ENCODE peak calls at places on chromosomes 5 and 9, in four cellular contexts. One of them, this sample, is unnamed.

GRCh38 chr9:87324613-87325194 is 173.0 kb upstream of the DAPK1 start:
- DNase-seq in heart right ventricle: no peak
- DNase-seq in body of pancreas: no peak
- DNase-seq in fibroblast of the aortic adventitia: peak; percentile 85
- DNase-seq in this sample: no peak

GRCh38 chr5:55096186-55096585 is 6.3 kb upstream of the GZMA start:
- DNase-seq in heart right ventricle: no peak
- DNase-seq in body of pancreas: no peak
- DNase-seq in fibroblast of the aortic adventitia: no peak
- DNase-seq in this sample: no peak

GRCh38 chr9:132244582-132245455 is 83.0 kb downstream of the NTNG2 start:
- DNase-seq in heart right ventricle: peak; percentile 49
- DNase-seq in body of pancreas: peak; percentile 53
- DNase-seq in fibroblast of the aortic adventitia: peak; percentile 53
- DNase-seq in this sample: no peak

GRCh38 chr5:168695436-168695835 is 116.3 kb upstream of the PANK3 start:
- DNase-seq in heart right ventricle: no peak
- DNase-seq in body of pancreas: no peak
- DNase-seq in fibroblast of the aortic adventitia: no peak
- DNase-seq in this sample: no peak

GRCh38 chr5:36692791-36693763 is 86.7 kb downstream of the SLC1A3 start:
- DNase-seq in heart right ventricle: peak; percentile 79
- DNase-seq in body of pancreas: peak; percentile 71
- DNase-seq in fibroblast of the aortic adventitia: peak; percentile 70
- DNase-seq in this sample: no peak

GRCh38 chr5:67173959-67174358 is 22.6 kb downstream of the CD180 start:
- DNase-seq in heart right ventricle: no peak
- DNase-seq in body of pancreas: no peak
- DNase-seq in fibroblast of the aortic adventitia: no peak
- DNase-seq in this sample: no peak

GRCh38 chr5:128826290-128826689 is 139.0 kb upstream of the SLC27A6 start:
- DNase-seq in heart right ventricle: no peak
- DNase-seq in body of pancreas: no peak
- DNase-seq in fibroblast of the aortic adventitia: no peak
- DNase-seq in this sample: no peak

GRCh38 chr9:125396799-125397198 is 135.2 kb downstream of the GAPVD1 start:
- DNase-seq in heart right ventricle: no peak
- DNase-seq in body of pancreas: no peak
- DNase-seq in fibroblast of the aortic adventitia: no peak
- DNase-seq in this sample: no peak

GRCh38 chr5:23506329-23507236 is 826 bp upstream of the PRDM9 start:
- DNase-seq in heart right ventricle: no peak
- DNase-seq in body of pancreas: no peak
- DNase-seq in fibroblast of the aortic adventitia: no peak
- DNase-seq in this sample: no peak

GRCh38 chr5:28726815-28727214 is 1688.4 kb upstream of the CDH9 start:
- DNase-seq in heart right ventricle: no peak
- DNase-seq in body of pancreas: no peak
- DNase-seq in fibroblast of the aortic adventitia: no peak
- DNase-seq in this sample: no peak

GRCh38 chr5:121273818-121274433 is 577.8 kb upstream of the FTMT start:
- DNase-seq in heart right ventricle: no peak
- DNase-seq in body of pancreas: no peak
- DNase-seq in fibroblast of the aortic adventitia: peak; percentile 89
- DNase-seq in this sample: peak; percentile 31

GRCh38 chr5:66810747-66811355 is 214.7 kb downstream of the MAST4 start:
- DNase-seq in heart right ventricle: no peak
- DNase-seq in body of pancreas: no peak
- DNase-seq in fibroblast of the aortic adventitia: no peak
- DNase-seq in this sample: no peak

GRCh38 chr9:19074836-19075235 is 25.6 kb downstream of the RRAGA start:
- DNase-seq in heart right ventricle: no peak
- DNase-seq in body of pancreas: no peak
- DNase-seq in fibroblast of the aortic adventitia: no peak
- DNase-seq in this sample: no peak

GRCh38 chr9:89802809-89803355 is 198.1 kb downstream of the GADD45G start:
- DNase-seq in heart right ventricle: peak; percentile 75
- DNase-seq in body of pancreas: no peak
- DNase-seq in fibroblast of the aortic adventitia: peak; percentile 16
- DNase-seq in this sample: no peak

GRCh38 chr5:91020065-91020800 is 362.9 kb downstream of the ARRDC3 start:
- DNase-seq in heart right ventricle: no peak
- DNase-seq in body of pancreas: no peak
- DNase-seq in fibroblast of the aortic adventitia: no peak
- DNase-seq in this sample: no peak

GRCh38 chr5:69378376-69378775 is 8.8 kb downstream of the RAD17 start:
- DNase-seq in heart right ventricle: no peak
- DNase-seq in body of pancreas: no peak
- DNase-seq in fibroblast of the aortic adventitia: no peak
- DNase-seq in this sample: no peak

GRCh38 chr9:114386886-114387677 is 700 bp downstream of the AKNA start:
- DNase-seq in heart right ventricle: peak; percentile 54
- DNase-seq in body of pancreas: no peak
- DNase-seq in fibroblast of the aortic adventitia: no peak
- DNase-seq in this sample: no peak

GRCh38 chr5:37391591-37391990 is 12.5 kb downstream of the WDR70 start:
- DNase-seq in heart right ventricle: no peak
- DNase-seq in body of pancreas: no peak
- DNase-seq in fibroblast of the aortic adventitia: no peak
- DNase-seq in this sample: no peak

GRCh38 chr5:177552839-177553455 is 1.4 kb downstream of the FAM193B start:
- DNase-seq in heart right ventricle: no peak
- DNase-seq in body of pancreas: no peak
- DNase-seq in fibroblast of the aortic adventitia: no peak
- DNase-seq in this sample: no peak

GRCh38 chr5:135916638-135917263 is 21.1 kb upstream of the IL9 start:
- DNase-seq in heart right ventricle: no peak
- DNase-seq in body of pancreas: no peak
- DNase-seq in fibroblast of the aortic adventitia: no peak
- DNase-seq in this sample: no peak

GRCh38 chr5:43078956-43079355 is 38.8 kb upstream of the ANXA2R start:
- DNase-seq in heart right ventricle: no peak
- DNase-seq in body of pancreas: no peak
- DNase-seq in fibroblast of the aortic adventitia: peak; percentile 88
- DNase-seq in this sample: no peak

GRCh38 chr9:105751761-105752160 is 57.4 kb downstream of the TMEM38B start:
- DNase-seq in heart right ventricle: no peak
- DNase-seq in body of pancreas: no peak
- DNase-seq in fibroblast of the aortic adventitia: no peak
- DNase-seq in this sample: no peak

GRCh38 chr5:68450245-68450852 is 234.8 kb downstream of the PIK3R1 start:
- DNase-seq in heart right ventricle: no peak
- DNase-seq in body of pancreas: no peak
- DNase-seq in fibroblast of the aortic adventitia: peak; percentile 31
- DNase-seq in this sample: peak; percentile 60

GRCh38 chr9:136975624-136976023 is 1.7 kb upstream of the PTGDS start:
- DNase-seq in heart right ventricle: peak; percentile 76
- DNase-seq in body of pancreas: no peak
- DNase-seq in fibroblast of the aortic adventitia: no peak
- DNase-seq in this sample: no peak

GRCh38 chr5:149141957-149142851 is 911 bp downstream of the ABLIM3 start:
- DNase-seq in heart right ventricle: peak; percentile 43
- DNase-seq in body of pancreas: no peak
- DNase-seq in fibroblast of the aortic adventitia: no peak
- DNase-seq in this sample: no peak

GRCh38 chr5:17105744-17106450 is 111.5 kb upstream of the BASP1 start:
- DNase-seq in heart right ventricle: no peak
- DNase-seq in body of pancreas: no peak
- DNase-seq in fibroblast of the aortic adventitia: peak; percentile 82
- DNase-seq in this sample: peak; percentile 84

GRCh38 chr9:128065907-128066712 is 1.0 kb downstream of the NAIF1 start:
- DNase-seq in heart right ventricle: no peak
- DNase-seq in body of pancreas: no peak
- DNase-seq in fibroblast of the aortic adventitia: no peak
- DNase-seq in this sample: no peak

GRCh38 chr5:180673371-180674252 is 24.2 kb upstream of the FLT4 start:
- DNase-seq in heart right ventricle: no peak
- DNase-seq in body of pancreas: no peak
- DNase-seq in fibroblast of the aortic adventitia: no peak
- DNase-seq in this sample: no peak

GRCh38 chr9:95175523-95175922 is 142.0 kb downstream of the FANCC start:
- DNase-seq in heart right ventricle: no peak
- DNase-seq in body of pancreas: no peak
- DNase-seq in fibroblast of the aortic adventitia: no peak
- DNase-seq in this sample: no peak

GRCh38 chr5:151694035-151694485 is 7.3 kb upstream of the SPARC start:
- DNase-seq in heart right ventricle: no peak
- DNase-seq in body of pancreas: no peak
- DNase-seq in fibroblast of the aortic adventitia: peak; percentile 74
- DNase-seq in this sample: no peak

GRCh38 chr9:127039492-127039891 is 82.9 kb downstream of the ANGPTL2 start:
- DNase-seq in heart right ventricle: no peak
- DNase-seq in body of pancreas: no peak
- DNase-seq in fibroblast of the aortic adventitia: no peak
- DNase-seq in this sample: no peak

GRCh38 chr9:35756275-35756742 is 2.2 kb upstream of the MSMP start:
- DNase-seq in heart right ventricle: peak; percentile 63
- DNase-seq in body of pancreas: peak; percentile 76
- DNase-seq in fibroblast of the aortic adventitia: no peak
- DNase-seq in this sample: no peak

GRCh38 chr5:95178046-95178651 is 106.7 kb downstream of the MCTP1 start:
- DNase-seq in heart right ventricle: no peak
- DNase-seq in body of pancreas: no peak
- DNase-seq in fibroblast of the aortic adventitia: peak; percentile 24
- DNase-seq in this sample: no peak
- TF ChIP-seq CTCF in heart right ventricle: no peak
- TF ChIP-seq CTCF in body of pancreas: no peak
- TF ChIP-seq CTCF in fibroblast of the aortic adventitia: peak; percentile 20
- TF ChIP-seq CTCF in this sample: no peak

GRCh38 chr5:133969654-133970324 is 1.4 kb upstream of the C5orf15 start:
- DNase-seq in heart right ventricle: no peak
- DNase-seq in body of pancreas: no peak
- DNase-seq in fibroblast of the aortic adventitia: no peak
- DNase-seq in this sample: no peak
- H3K4me3 ChIP-seq in heart right ventricle: no peak overlapping the region
- H3K4me3 ChIP-seq in body of pancreas: no peak overlapping the region
- H3K4me3 ChIP-seq in fibroblast of the aortic adventitia: no peak overlapping the region
- H3K4me3 ChIP-seq in this sample: no peak overlapping the region

DNA sequence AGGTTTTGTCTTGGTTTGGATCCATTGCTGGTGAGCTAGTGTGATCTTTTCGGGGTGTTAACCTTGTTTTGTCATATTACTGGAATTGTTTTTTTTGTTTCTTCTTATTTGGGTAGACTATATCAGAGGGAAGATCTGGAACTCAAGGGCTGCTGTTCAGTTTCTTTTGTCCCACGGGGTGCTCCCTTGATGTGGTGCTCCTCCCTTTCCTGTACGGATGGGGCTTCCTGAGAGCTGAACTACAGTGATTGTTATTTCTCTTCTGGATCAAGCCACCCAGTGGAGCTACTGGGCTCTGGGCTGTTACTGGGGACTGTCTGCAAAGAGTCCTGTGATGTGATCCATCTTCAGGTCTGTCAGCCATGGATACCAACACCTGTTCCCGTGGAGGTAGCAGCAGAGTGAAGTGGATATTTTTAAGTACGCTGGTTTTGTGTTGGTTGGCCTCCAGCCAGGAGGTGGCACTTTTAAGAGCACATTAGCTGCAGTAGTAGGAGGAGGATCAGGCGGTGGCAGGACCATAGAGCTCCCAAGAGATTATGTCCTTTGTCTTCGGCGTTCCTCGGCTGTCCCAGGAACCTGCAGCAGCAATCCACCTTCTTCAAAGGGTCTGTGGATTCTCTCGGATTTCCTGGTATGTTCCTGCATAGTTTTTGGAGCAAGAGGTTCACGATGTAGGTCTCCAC is 27.2 kb downstream of the SCAMP1 start:
- DNase-seq in heart right ventricle: no peak
- DNase-seq in body of pancreas: no peak
- DNase-seq in fibroblast of the aortic adventitia: no peak
- DNase-seq in this sample: no peak
- TF ChIP-seq CTCF in heart right ventricle: no peak
- TF ChIP-seq CTCF in body of pancreas: no peak
- TF ChIP-seq CTCF in fibroblast of the aortic adventitia: no peak
- TF ChIP-seq CTCF in this sample: no peak

DNA sequence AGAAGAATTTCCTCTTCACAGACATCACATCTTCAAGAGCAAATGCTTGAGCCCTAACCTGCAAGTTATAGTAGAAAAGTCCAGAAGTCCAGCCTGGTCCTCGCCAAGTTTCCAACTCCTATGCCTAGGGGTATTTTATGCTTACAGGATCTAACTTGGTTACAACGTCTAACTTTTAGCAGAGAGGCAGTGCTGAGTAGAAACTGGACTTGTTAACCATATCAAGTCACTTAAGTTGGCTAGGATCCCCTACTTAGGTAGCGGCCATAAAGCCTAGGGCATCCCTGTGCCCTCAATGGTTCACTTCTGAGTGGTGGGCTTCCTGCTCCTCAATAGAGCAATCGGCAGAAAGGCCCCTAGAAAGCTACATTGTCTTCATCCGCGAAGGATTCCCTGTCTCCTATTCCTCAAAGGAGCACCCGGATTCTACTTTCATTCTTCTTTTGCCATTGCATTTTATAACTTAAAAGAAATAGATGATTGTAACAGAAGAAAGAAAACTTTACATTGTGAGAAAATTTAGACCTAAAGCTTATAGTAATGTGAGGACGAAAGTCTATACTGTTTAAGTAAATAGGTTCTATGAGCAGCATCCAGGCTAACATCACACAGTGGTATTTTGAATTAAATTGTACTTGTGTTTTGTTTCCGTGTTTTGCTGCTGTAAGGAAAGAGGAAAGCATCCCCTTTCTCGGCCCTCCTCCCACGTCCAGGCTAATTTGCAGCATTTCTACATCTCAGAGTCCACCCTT is 1.3 kb upstream of the MTAP start:
- DNase-seq in heart right ventricle: no peak
- DNase-seq in body of pancreas: no peak
- DNase-seq in fibroblast of the aortic adventitia: peak; percentile 22
- DNase-seq in this sample: no peak
- H3K4me3 ChIP-seq in heart right ventricle: peak overlapping the region; percentile 92
- H3K4me3 ChIP-seq in body of pancreas: no peak overlapping the region
- H3K4me3 ChIP-seq in fibroblast of the aortic adventitia: peak overlapping the region; percentile 84
- H3K4me3 ChIP-seq in this sample: peak overlapping the region; percentile 62

GRCh38 chr9:88651682-88652633 is 117.0 kb downstream of the NXNL2 start:
- DNase-seq in heart right ventricle: peak; percentile 78
- DNase-seq in body of pancreas: peak; percentile 39
- DNase-seq in fibroblast of the aortic adventitia: peak; percentile 99
- DNase-seq in this sample: peak; percentile 97
- TF ChIP-seq CTCF in heart right ventricle: peak; percentile 34
- TF ChIP-seq CTCF in body of pancreas: no peak
- TF ChIP-seq CTCF in fibroblast of the aortic adventitia: peak; percentile 53
- TF ChIP-seq CTCF in this sample: peak; percentile 49

DNA sequence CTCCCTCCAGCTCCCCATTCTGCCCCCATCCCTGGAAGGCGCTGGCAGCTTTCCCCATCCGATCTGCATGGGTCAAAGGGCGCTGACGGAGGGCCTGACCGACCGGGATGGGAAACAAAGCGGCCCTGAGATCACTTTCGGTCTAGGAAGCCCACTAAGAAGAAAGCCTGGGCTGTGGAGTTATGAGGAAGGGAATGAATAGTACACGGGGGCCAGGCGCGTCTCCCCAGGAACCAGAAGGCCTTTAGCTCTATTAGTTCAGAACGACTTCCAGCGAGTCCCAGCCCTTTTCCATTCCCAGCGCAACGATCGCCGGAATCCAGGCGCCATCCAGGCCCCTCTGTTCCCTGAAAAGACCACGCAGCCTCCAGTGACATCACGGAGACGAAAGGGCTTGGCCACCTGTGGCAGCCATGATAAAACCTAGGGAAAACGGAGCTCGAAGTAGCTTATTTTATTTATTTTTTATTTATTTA is 70.1 kb upstream of the CCDC180 start:
- DNase-seq in heart right ventricle: peak; percentile 13
- DNase-seq in body of pancreas: no peak
- DNase-seq in fibroblast of the aortic adventitia: no peak
- DNase-seq in this sample: no peak
- H3K4me3 ChIP-seq in heart right ventricle: peak overlapping the region; percentile 63
- H3K4me3 ChIP-seq in body of pancreas: no peak overlapping the region
- H3K4me3 ChIP-seq in fibroblast of the aortic adventitia: no peak overlapping the region
- H3K4me3 ChIP-seq in this sample: no peak overlapping the region